ENCODE peak calls at places on chromosomes 4 and X, in seven cellular contexts. One of them, this sample, is unnamed. For H3K27me3, the result is how much of the 10 kb centered on the place peaks cover.

GRCh38 chr4:95289028-95289634 is 259.6 kb downstream of the UNC5C start:
- DNase-seq in upper lobe of left lung: no peak
- DNase-seq in HepG2: no peak
- DNase-seq in neural progenitor cell: no peak
- DNase-seq in fibroblast of lung: peak
- DNase-seq in ascending aorta: no peak
- DNase-seq in HCT116: no peak
- DNase-seq in this sample: no peak

GRCh38 chr4:675036-675804 is 878 bp downstream of the MYL5 start:
- DNase-seq in ascending aorta: no peak
- DNase-seq in HCT116: no peak
- DNase-seq in fibroblast of lung: no peak
- DNase-seq in HepG2: no peak
- DNase-seq in neural progenitor cell: no peak
- DNase-seq in upper lobe of left lung: no peak
- DNase-seq in this sample: no peak

GRCh38 chr4:166941629-166942028 is 292.7 kb downstream of the SPOCK3 start:
- DNase-seq in upper lobe of left lung: no peak
- DNase-seq in HepG2: no peak
- DNase-seq in fibroblast of lung: peak
- DNase-seq in neural progenitor cell: no peak
- DNase-seq in ascending aorta: no peak
- DNase-seq in HCT116: peak
- DNase-seq in this sample: no peak

GRCh38 chr4:185171373-185172071 is 28.5 kb downstream of the SLC25A4 start:
- DNase-seq in neural progenitor cell: no peak
- DNase-seq in HepG2: no peak
- DNase-seq in ascending aorta: no peak
- DNase-seq in HCT116: no peak
- DNase-seq in fibroblast of lung: no peak
- DNase-seq in upper lobe of left lung: no peak
- DNase-seq in this sample: no peak

GRCh38 chr4:108830509-108831244 is 67.8 kb upstream of the ETNPPL start:
- DNase-seq in fibroblast of lung: peak
- DNase-seq in HCT116: no peak
- DNase-seq in HepG2: no peak
- DNase-seq in neural progenitor cell: no peak
- DNase-seq in ascending aorta: no peak
- DNase-seq in upper lobe of left lung: peak
- DNase-seq in this sample: no peak

GRCh38 chrX:127708155-127708554 is 344.0 kb downstream of the ACTRT1 start:
- DNase-seq in fibroblast of lung: no peak
- DNase-seq in HCT116: no peak
- DNase-seq in neural progenitor cell: no peak
- DNase-seq in upper lobe of left lung: peak
- DNase-seq in HepG2: no peak
- DNase-seq in ascending aorta: no peak
- DNase-seq in this sample: no peak

GRCh38 chr4:79331126-79331876 is 5.4 kb upstream of the NAA11 start:
- DNase-seq in neural progenitor cell: no peak
- DNase-seq in HepG2: no peak
- DNase-seq in HCT116: no peak
- DNase-seq in fibroblast of lung: peak
- DNase-seq in upper lobe of left lung: no peak
- DNase-seq in ascending aorta: no peak
- DNase-seq in this sample: no peak

GRCh38 chrX:10393899-10394298 is 226.5 kb downstream of the MID1 start:
- DNase-seq in neural progenitor cell: no peak
- DNase-seq in ascending aorta: no peak
- DNase-seq in HCT116: no peak
- DNase-seq in fibroblast of lung: no peak
- DNase-seq in HepG2: peak
- DNase-seq in upper lobe of left lung: no peak
- DNase-seq in this sample: no peak

GRCh38 chr4:30256105-30256828 is 463.9 kb upstream of the PCDH7 start:
- DNase-seq in HCT116: no peak
- DNase-seq in neural progenitor cell: no peak
- DNase-seq in upper lobe of left lung: no peak
- DNase-seq in HepG2: no peak
- DNase-seq in ascending aorta: no peak
- DNase-seq in fibroblast of lung: no peak
- DNase-seq in this sample: no peak

GRCh38 chr4:55903577-55903976 is 45.2 kb upstream of the CEP135 start:
- DNase-seq in upper lobe of left lung: no peak
- DNase-seq in HCT116: no peak
- DNase-seq in ascending aorta: no peak
- DNase-seq in HepG2: no peak
- DNase-seq in fibroblast of lung: no peak
- DNase-seq in neural progenitor cell: no peak
- DNase-seq in this sample: no peak

GRCh38 chr4:184376136-184376838 is 98.1 kb downstream of the IRF2 start:
- DNase-seq in HCT116: no peak
- DNase-seq in HepG2: no peak
- DNase-seq in upper lobe of left lung: no peak
- DNase-seq in neural progenitor cell: no peak
- DNase-seq in fibroblast of lung: no peak
- DNase-seq in ascending aorta: no peak
- DNase-seq in this sample: no peak

GRCh38 chr4:39032218-39033085 is at the start of gene TMEM156:
- DNase-seq in neural progenitor cell: no peak
- DNase-seq in ascending aorta: no peak
- DNase-seq in fibroblast of lung: no peak
- DNase-seq in HepG2: peak
- DNase-seq in HCT116: no peak
- DNase-seq in upper lobe of left lung: no peak
- DNase-seq in this sample: no peak

GRCh38 chrX:18422325-18422724 is 3.1 kb upstream of the CDKL5 start:
- DNase-seq in upper lobe of left lung: no peak
- DNase-seq in fibroblast of lung: peak
- DNase-seq in HepG2: no peak
- DNase-seq in neural progenitor cell: no peak
- DNase-seq in HCT116: no peak
- DNase-seq in ascending aorta: no peak
- DNase-seq in this sample: no peak

GRCh38 chrX:38347136-38347535 is 5.3 kb upstream of the OTC start:
- DNase-seq in ascending aorta: no peak
- DNase-seq in upper lobe of left lung: peak
- DNase-seq in HCT116: no peak
- DNase-seq in fibroblast of lung: peak
- DNase-seq in HepG2: no peak
- DNase-seq in neural progenitor cell: no peak
- DNase-seq in this sample: no peak

GRCh38 chr4:104868942-104869341 is 277.7 kb upstream of the TET2 start:
- DNase-seq in upper lobe of left lung: no peak
- DNase-seq in ascending aorta: no peak
- DNase-seq in HCT116: no peak
- DNase-seq in HepG2: no peak
- DNase-seq in fibroblast of lung: no peak
- DNase-seq in neural progenitor cell: no peak
- DNase-seq in this sample: no peak

GRCh38 chr4:148273501-148273986 is 168.7 kb downstream of the NR3C2 start:
- DNase-seq in HCT116: no peak
- DNase-seq in HepG2: no peak
- DNase-seq in upper lobe of left lung: no peak
- DNase-seq in fibroblast of lung: no peak
- DNase-seq in neural progenitor cell: no peak
- DNase-seq in ascending aorta: no peak
- DNase-seq in this sample: no peak

GRCh38 chr4:119672086-119672485 is 43.5 kb upstream of the PDE5A start:
- DNase-seq in HepG2: no peak
- DNase-seq in fibroblast of lung: no peak
- DNase-seq in ascending aorta: no peak
- DNase-seq in HCT116: no peak
- DNase-seq in upper lobe of left lung: no peak
- DNase-seq in neural progenitor cell: no peak
- DNase-seq in this sample: no peak

GRCh38 chr4:55321707-55322264 is 24.3 kb upstream of the SRD5A3 start:
- DNase-seq in HCT116: peak
- DNase-seq in upper lobe of left lung: peak
- DNase-seq in fibroblast of lung: peak
- DNase-seq in HepG2: peak
- DNase-seq in ascending aorta: peak
- DNase-seq in neural progenitor cell: peak
- DNase-seq in this sample: peak

GRCh38 chrX:101079223-101079622 is 544 bp downstream of the TMEM35A start:
- DNase-seq in HCT116: no peak
- DNase-seq in upper lobe of left lung: no peak
- DNase-seq in neural progenitor cell: peak
- DNase-seq in HepG2: no peak
- DNase-seq in fibroblast of lung: peak
- DNase-seq in ascending aorta: no peak
- DNase-seq in this sample: no peak

GRCh38 chr4:173519130-173520101 is 10.6 kb downstream of the HAND2 start:
- DNase-seq in HCT116: no peak
- DNase-seq in neural progenitor cell: peak
- DNase-seq in fibroblast of lung: no peak
- DNase-seq in upper lobe of left lung: no peak
- DNase-seq in ascending aorta: peak
- DNase-seq in HepG2: no peak
- DNase-seq in this sample: no peak

GRCh38 chrX:55841962-55842752 is 124.6 kb downstream of the RRAGB start:
- DNase-seq in neural progenitor cell: no peak
- DNase-seq in HCT116: no peak
- DNase-seq in ascending aorta: no peak
- DNase-seq in fibroblast of lung: no peak
- DNase-seq in upper lobe of left lung: no peak
- DNase-seq in HepG2: no peak
- DNase-seq in this sample: no peak

DNA sequence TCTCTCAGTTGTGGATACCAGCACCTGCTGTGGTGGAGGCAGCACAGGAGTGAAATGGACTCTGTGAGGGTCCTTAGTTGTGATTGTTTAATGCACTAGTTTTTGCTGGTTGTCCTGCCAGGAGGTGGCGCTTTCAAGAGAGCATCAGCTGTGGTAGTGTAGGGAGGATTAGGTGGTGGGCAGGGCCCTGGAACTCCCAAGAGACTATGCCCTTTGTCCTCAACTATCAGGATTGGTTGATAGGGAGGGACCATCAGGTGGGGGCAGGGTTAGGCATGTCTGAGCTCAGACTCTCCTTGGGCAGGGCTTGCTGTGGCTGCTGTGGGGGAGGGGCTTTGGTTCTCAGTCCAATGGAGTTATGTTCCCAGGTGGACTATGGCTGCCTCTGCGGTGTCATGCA is 121.9 kb downstream of the RRAGB start:
- DNase-seq in neural progenitor cell: peak
- DNase-seq in HCT116: no peak
- DNase-seq in upper lobe of left lung: no peak
- DNase-seq in fibroblast of lung: no peak
- DNase-seq in ascending aorta: no peak
- DNase-seq in HepG2: no peak
- DNase-seq in this sample: no peak
- TF ChIP-seq CTCF in neural progenitor cell: peak
- TF ChIP-seq CTCF in HCT116: no peak
- TF ChIP-seq CTCF in upper lobe of left lung: no peak
- TF ChIP-seq CTCF in fibroblast of lung: no peak
- TF ChIP-seq CTCF in ascending aorta: no peak
- TF ChIP-seq CTCF in HepG2: no peak
- TF ChIP-seq CTCF in this sample: no peak

GRCh38 chrX:69614896-69615295 is 1.0 kb upstream of the EDA start:
- DNase-seq in HepG2: no peak
- DNase-seq in HCT116: no peak
- DNase-seq in ascending aorta: no peak
- DNase-seq in neural progenitor cell: no peak
- DNase-seq in fibroblast of lung: no peak
- DNase-seq in upper lobe of left lung: no peak
- DNase-seq in this sample: no peak
- H3K4me3 ChIP-seq in HepG2: no peak
- H3K4me3 ChIP-seq in HCT116: no peak
- H3K4me3 ChIP-seq in ascending aorta: peak
- H3K4me3 ChIP-seq in neural progenitor cell: peak
- H3K4me3 ChIP-seq in fibroblast of lung: no peak
- H3K4me3 ChIP-seq in upper lobe of left lung: no peak
- H3K4me3 ChIP-seq in this sample: peak

GRCh38 chrX:119996600-119997524 is 53.3 kb upstream of the NKAP start:
- DNase-seq in upper lobe of left lung: no peak
- DNase-seq in HepG2: no peak
- DNase-seq in neural progenitor cell: no peak
- DNase-seq in HCT116: no peak
- DNase-seq in ascending aorta: no peak
- DNase-seq in fibroblast of lung: no peak
- DNase-seq in this sample: no peak
- H3K27me3 ChIP-seq in upper lobe of left lung: under half
- H3K27me3 ChIP-seq in HepG2: under half
- H3K27me3 ChIP-seq in neural progenitor cell: half or more
- H3K27me3 ChIP-seq in HCT116: under half
- H3K27me3 ChIP-seq in ascending aorta: under half
- H3K27me3 ChIP-seq in fibroblast of lung: under half
- H3K27me3 ChIP-seq in this sample: half or more

DNA sequence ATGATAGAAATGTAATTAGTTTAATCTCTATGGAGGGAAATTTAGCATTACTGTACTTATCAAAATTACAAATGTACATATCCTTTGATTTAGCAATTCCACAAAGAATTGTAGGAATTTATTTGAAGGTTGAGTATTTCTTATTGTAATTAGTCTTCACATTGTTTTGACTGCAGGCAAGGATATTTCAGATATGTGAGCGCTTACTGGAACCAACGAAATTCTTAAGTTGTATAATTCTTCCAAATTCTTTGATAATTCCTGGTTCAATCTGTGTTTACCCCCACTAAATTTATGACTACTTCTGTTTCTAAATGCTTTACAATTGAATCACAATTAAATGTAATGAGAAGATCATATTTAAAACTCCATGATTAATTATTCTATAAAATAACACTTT is 26.9 kb upstream of the WWC2 start:
- DNase-seq in fibroblast of lung: peak
- DNase-seq in upper lobe of left lung: no peak
- DNase-seq in HCT116: no peak
- DNase-seq in HepG2: no peak
- DNase-seq in neural progenitor cell: no peak
- DNase-seq in ascending aorta: no peak
- DNase-seq in this sample: no peak
- TF ChIP-seq CTCF in fibroblast of lung: no peak
- TF ChIP-seq CTCF in upper lobe of left lung: no peak
- TF ChIP-seq CTCF in HCT116: no peak
- TF ChIP-seq CTCF in HepG2: no peak
- TF ChIP-seq CTCF in neural progenitor cell: no peak
- TF ChIP-seq CTCF in ascending aorta: no peak
- TF ChIP-seq CTCF in this sample: no peak